ENCODE peak calls at places on chromosomes 1 and 21, in six cellular contexts. X is amniotic stem cell; F is effector memory CD4-positive, alpha-beta T cell; Y is T follicular helper cell; Q is globus pallidus; R is dorsolateral prefrontal cortex. P is an unnamed sample.

GRCh38 chr1:65924471-65924870 is 131.8 kb downstream of the PDE4B start:
- DNase-seq in Q (no peak), F (no peak), Y (no peak), R (no peak), X (peak; percentile 64), P (no peak)

GRCh38 chr1:215606564-215607168 is 39.6 kb downstream of the KCTD3 start:
- DNase-seq in X (peak; percentile 12), F (no peak), Y (no peak), Q (no peak), R (no peak), P (no peak)

GRCh38 chr1:15282038-15282437 is 35.0 kb downstream of the FHAD1 start:
- DNase-seq in F (no peak), X (no peak), Q (no peak), R (no peak), Y (no peak), P (no peak)

GRCh38 chr1:50474859-50475809 is 51.9 kb upstream of the DMRTA2 start:
- DNase-seq in F (no peak), R (no peak), Y (no peak), Q (no peak), X (no peak), P (no peak)

GRCh38 chr1:67338642-67339041 is 31.0 kb downstream of the IL12RB2 start:
- DNase-seq in X (no peak), R (no peak), F (no peak), Y (no peak), Q (no peak), P (no peak)

GRCh38 chr21:36909901-36910561 is 56.4 kb downstream of the HLCS start:
- DNase-seq in Q (no peak), R (no peak), Y (no peak), X (peak; percentile 94), F (no peak), P (peak; percentile 92)

GRCh38 chr1:147626739-147627138 is 43.6 kb downstream of the ACP6 start:
- DNase-seq in Y (no peak), Q (no peak), F (no peak), R (no peak), X (no peak), P (no peak)

GRCh38 chr1:175152006-175152652 is 40.4 kb downstream of the KIAA0040 start:
- DNase-seq in Q (peak; percentile 54), R (no peak), X (no peak), F (peak; percentile 39), Y (peak; percentile 53), P (no peak)

GRCh38 chr1:30330644-30331043 is 392.7 kb downstream of the MATN1 start:
- DNase-seq in X (no peak), Y (no peak), Q (no peak), F (no peak), R (no peak), P (no peak)

GRCh38 chr1:16122361-16122881 is 33.4 kb downstream of the EPHA2 start:
- DNase-seq in Q (no peak), F (no peak), R (no peak), X (no peak), Y (no peak), P (peak; percentile 40)

GRCh38 chr21:35236090-35236489 is 187.0 kb upstream of the RUNX1 start:
- DNase-seq in Y (no peak), R (no peak), Q (no peak), X (no peak), F (no peak), P (no peak)

GRCh38 chr1:70459502-70460225 is 48.6 kb downstream of the CTH start:
- DNase-seq in Y (no peak), Q (no peak), X (no peak), F (no peak), R (no peak), P (no peak)

GRCh38 chr21:38266732-38267131 is 9.9 kb downstream of the KCNJ15 start:
- DNase-seq in Y (no peak), X (no peak), F (no peak), R (no peak), Q (no peak), P (no peak)

GRCh38 chr21:26769613-26770188 is 75.5 kb downstream of the ADAMTS1 start:
- DNase-seq in R (no peak), Y (no peak), F (no peak), Q (peak; percentile 69), X (peak; percentile 34), P (peak; percentile 26)

GRCh38 chr1:247211339-247211738 is 39.5 kb upstream of the ZNF124 start:
- DNase-seq in Y (no peak), F (no peak), Q (no peak), R (no peak), X (no peak), P (no peak)

GRCh38 chr1:210252621-210253041 is 20.0 kb downstream of the SERTAD4 start:
- DNase-seq in F (no peak), Y (no peak), R (no peak), X (no peak), Q (no peak), P (no peak)

GRCh38 chr1:194755241-194755953 is 1569.0 kb upstream of the B3GALT2 start:
- DNase-seq in Y (no peak), F (no peak), Q (no peak), X (no peak), R (no peak), P (no peak)

GRCh38 chr1:3105167-3105863 is 36.3 kb downstream of the PRDM16 start:
- DNase-seq in R (no peak), Q (no peak), Y (no peak), X (no peak), F (no peak), P (no peak)

GRCh38 chr1:15923241-15923640 is 52.7 kb downstream of the ZBTB17 start:
- DNase-seq in Y (no peak), Q (no peak), R (no peak), X (no peak), F (no peak), P (no peak)

GRCh38 chr1:42214447-42214871 is 49.9 kb upstream of the GUCA2A start:
- DNase-seq in Q (peak; percentile 2), R (no peak), Y (no peak), X (no peak), F (no peak), P (no peak)

GRCh38 chr1:41850029-41850428 is 68.7 kb downstream of the HIVEP3 start:
- DNase-seq in Y (no peak), X (no peak), Q (no peak), F (no peak), R (no peak), P (no peak)

GRCh38 chr1:229579101-229579651 is 20.7 kb upstream of the ABCB10 start:
- DNase-seq in F (no peak), Y (no peak), Q (peak; percentile 98), R (peak; percentile 92), X (no peak), P (no peak)

GRCh38 chr1:101112051-101112770 is 86.6 kb upstream of the DPH5 start:
- DNase-seq in F (peak; percentile 76), X (no peak), Y (peak; percentile 70), R (no peak), Q (peak; percentile 21), P (no peak)

GRCh38 chr1:232992227-232992626 is 41.8 kb downstream of the NTPCR start:
- DNase-seq in F (no peak), X (no peak), Y (no peak), R (no peak), Q (no peak), P (no peak)

GRCh38 chr1:179848233-179848632 is 29.4 kb downstream of the TOR1AIP2 start:
- DNase-seq in Q (no peak), X (no peak), F (no peak), R (no peak), Y (no peak), P (no peak)

GRCh38 chr1:158720620-158721019 is at the start of gene OR6K3:
- DNase-seq in F (no peak), X (no peak), Y (no peak), R (no peak), Q (no peak), P (no peak)

GRCh38 chr1:102234753-102235359 is 238.1 kb upstream of the OLFM3 start:
- DNase-seq in Y (no peak), F (no peak), R (no peak), X (no peak), Q (no peak), P (no peak)

GRCh38 chr1:209305221-209305954 is 278.1 kb upstream of the CAMK1G start:
- DNase-seq in Y (no peak), F (no peak), X (no peak), Q (no peak), R (no peak), P (no peak)

GRCh38 chr1:196723325-196724185 is 51.1 kb upstream of the CFHR3 start:
- DNase-seq in F (peak; percentile 6), Q (no peak), R (no peak), X (no peak), Y (peak; percentile 27), P (no peak)

GRCh38 chr1:19009882-19010321 is 53.4 kb upstream of the IFFO2 start:
- DNase-seq in Q (no peak), Y (no peak), F (no peak), R (no peak), X (no peak), P (peak; percentile 75)

GRCh38 chr1:226029568-226030225 is 30.6 kb upstream of the SDE2 start:
- DNase-seq in X (no peak), Q (no peak), R (no peak), Y (no peak), F (no peak), P (no peak)

GRCh38 chr1:186994816-186995361 is 166.1 kb downstream of the PLA2G4A start:
- DNase-seq in F (no peak), R (no peak), Q (no peak), X (no peak), Y (no peak), P (no peak)

GRCh38 chr1:85289207-85289847 is 12.9 kb upstream of the BCL10 start:
- DNase-seq in R (no peak), Q (no peak), Y (no peak), F (no peak), X (peak; percentile 75), P (peak; percentile 72)

GRCh38 chr1:203627819-203628184 is 1.2 kb downstream of the ATP2B4 start:
- DNase-seq in X (no peak), R (no peak), Q (peak; percentile 25), F (no peak), Y (no peak), P (no peak)